ENCODE peak calls at places on chromosomes 7 and 10, in ten cellular contexts. C is PC-3, U is thoracic aorta, S is Caco-2, P is tibial artery, M is small intestine, V is suprapubic skin, A is endodermal cell, Y is hepatocyte, Z is bronchial epithelial cell. E is an unnamed sample. For H3K27me3, the result is how much of the 10 kb centered on the place peaks cover.

GRCh38 chr10:83332695-83333094 is 806.6 kb upstream of the GHITM start:
- DNase-seq in C (no peak), U (no peak), S (no peak), P (no peak), M (no peak), V (no peak), A (no peak), Y (no peak), Z (peak), E (no peak)

GRCh38 chr10:75976681-75977080 is 545.3 kb downstream of the LRMDA start:
- DNase-seq in C (no peak), U (no peak), S (no peak), P (no peak), M (no peak), V (no peak), A (no peak), Y (no peak), Z (no peak), E (no peak)

GRCh38 chr10:91424016-91424415 is 13.9 kb downstream of the HECTD2 start:
- DNase-seq in C (peak), U (no peak), S (no peak), P (no peak), M (no peak), V (no peak), A (no peak), Y (no peak), Z (peak), E (no peak)

GRCh38 chr10:75395955-75396860 is 5.4 kb downstream of the ZNF503 start:
- DNase-seq in C (peak), U (no peak), S (no peak), P (no peak), M (peak), V (peak), A (peak), Y (peak), Z (no peak), E (no peak)

GRCh38 chr10:6563075-6563474 is 17.0 kb downstream of the PRKCQ start:
- DNase-seq in C (no peak), U (no peak), S (no peak), P (no peak), M (peak), V (no peak), A (no peak), Y (no peak), Z (no peak), E (no peak)

GRCh38 chr10:110074298-110074697 is 66.5 kb downstream of the ADD3 start:
- DNase-seq in C (no peak), U (no peak), S (no peak), P (no peak), M (no peak), V (no peak), A (no peak), Y (no peak), Z (no peak), E (no peak)

GRCh38 chr10:21138769-21139324 is 241.7 kb upstream of the NEBL start:
- DNase-seq in C (no peak), U (no peak), S (no peak), P (no peak), M (no peak), V (no peak), A (no peak), Y (no peak), Z (no peak), E (no peak)

GRCh38 chr10:131099028-131099427 is 212.5 kb downstream of the TCERG1L start:
- DNase-seq in C (peak), U (no peak), S (no peak), P (no peak), M (no peak), V (no peak), A (no peak), Y (no peak), Z (no peak), E (no peak)

GRCh38 chr10:117997673-117998072 is 49.1 kb downstream of the RAB11FIP2 start:
- DNase-seq in C (peak), U (no peak), S (no peak), P (no peak), M (no peak), V (no peak), A (no peak), Y (no peak), Z (no peak), E (no peak)

GRCh38 chr10:121994429-121994881 is 5.5 kb downstream of the TACC2 start:
- DNase-seq in C (peak), U (no peak), S (peak), P (peak), M (peak), V (no peak), A (peak), Y (peak), Z (peak), E (peak)

GRCh38 chr7:1024331-1024761 is 20.0 kb upstream of the GPR146 start:
- DNase-seq in C (no peak), U (no peak), S (no peak), P (no peak), M (no peak), V (no peak), A (no peak), Y (no peak), Z (no peak), E (no peak)

GRCh38 chr7:113953553-113953952 is 34.7 kb upstream of the PPP1R3A start:
- DNase-seq in C (no peak), U (no peak), S (no peak), P (no peak), M (no peak), V (no peak), A (no peak), Y (no peak), Z (no peak), E (no peak)

GRCh38 chr7:71746004-71746403 is 614.1 kb downstream of the GALNT17 start:
- DNase-seq in C (no peak), U (no peak), S (no peak), P (no peak), M (no peak), V (no peak), A (no peak), Y (no peak), Z (no peak), E (no peak)

GRCh38 chr7:15280078-15280734 is 281.6 kb downstream of the AGMO start:
- DNase-seq in C (no peak), U (no peak), S (no peak), P (no peak), M (no peak), V (no peak), A (peak), Y (no peak), Z (no peak), E (no peak)

GRCh38 chr10:25506821-25507335 is 332.1 kb downstream of the GPR158 start:
- DNase-seq in C (no peak), U (no peak), S (no peak), P (no peak), M (no peak), V (no peak), A (no peak), Y (no peak), Z (no peak), E (no peak)

GRCh38 chr7:127620406-127621233 is 2.7 kb upstream of the PAX4 start:
- DNase-seq in C (no peak), U (no peak), S (no peak), P (no peak), M (no peak), V (no peak), A (peak), Y (no peak), Z (no peak), E (no peak)

GRCh38 chr7:49322476-49322875 is 398.1 kb downstream of the CDC14C start:
- DNase-seq in C (no peak), U (no peak), S (no peak), P (no peak), M (no peak), V (no peak), A (no peak), Y (no peak), Z (no peak), E (no peak)

GRCh38 chr7:149285581-149285975 is 23.6 kb downstream of the ZNF783 start:
- DNase-seq in C (peak), U (no peak), S (peak), P (no peak), M (peak), V (no peak), A (peak), Y (no peak), Z (no peak), E (no peak)

GRCh38 chr7:109552017-109552416 is 982.3 kb downstream of the DNAJB9 start:
- DNase-seq in C (peak), U (no peak), S (no peak), P (no peak), M (no peak), V (no peak), A (peak), Y (no peak), Z (no peak), E (no peak)

GRCh38 chr10:34649385-34649784 is 165.7 kb downstream of the PARD3 start:
- DNase-seq in C (peak), U (no peak), S (no peak), P (no peak), M (no peak), V (no peak), A (peak), Y (no peak), Z (no peak), E (no peak)

GRCh38 chr10:80154978-80155695 is 22.6 kb downstream of the PLAC9 start:
- DNase-seq in C (peak), U (peak), S (no peak), P (peak), M (no peak), V (no peak), A (no peak), Y (no peak), Z (peak), E (no peak)

GRCh38 chr7:15305002-15305600 is 256.7 kb downstream of the AGMO start:
- DNase-seq in C (peak), U (no peak), S (peak), P (peak), M (peak), V (no peak), A (peak), Y (peak), Z (peak), E (no peak)

GRCh38 chr7:117479480-117480224 is at the start of gene CFTR:
- DNase-seq in C (no peak), U (no peak), S (peak), P (peak), M (peak), V (no peak), A (peak), Y (peak), Z (no peak), E (no peak)

GRCh38 chr10:77160679-77161078 is 476.9 kb downstream of the KCNMA1 start:
- DNase-seq in C (peak), U (no peak), S (no peak), P (no peak), M (peak), V (no peak), A (no peak), Y (no peak), Z (peak), E (no peak)

GRCh38 chr7:22559829-22560489 is 60.0 kb upstream of the STEAP1B start:
- DNase-seq in C (peak), U (peak), S (peak), P (peak), M (peak), V (no peak), A (peak), Y (peak), Z (peak), E (peak)

GRCh38 chr7:157768198-157768597 is 431.4 kb downstream of the DNAJB6 start:
- DNase-seq in C (no peak), U (no peak), S (no peak), P (no peak), M (no peak), V (no peak), A (no peak), Y (no peak), Z (no peak), E (no peak)

GRCh38 chr7:99392659-99393362 is 15.6 kb downstream of the PDAP1 start:
- DNase-seq in C (no peak), U (no peak), S (no peak), P (peak), M (peak), V (peak), A (peak), Y (peak), Z (peak), E (peak)

GRCh38 chr7:28873410-28873809 is 84.7 kb downstream of the TRIL start:
- DNase-seq in C (no peak), U (no peak), S (no peak), P (no peak), M (no peak), V (no peak), A (no peak), Y (no peak), Z (no peak), E (no peak)

GRCh38 chr7:104156842-104157277 is 51.0 kb downstream of the ORC5 start:
- DNase-seq in C (peak), U (no peak), S (peak), P (no peak), M (peak), V (no peak), A (no peak), Y (peak), Z (peak), E (no peak)

GRCh38 chr10:17527530-17528146 is 73.2 kb upstream of the ST8SIA6 start:
- DNase-seq in C (peak), U (no peak), S (no peak), P (no peak), M (no peak), V (no peak), A (no peak), Y (no peak), Z (peak), E (no peak)

GRCh38 chr10:114525368-114525949 is 121.2 kb upstream of the AFAP1L2 start:
- DNase-seq in C (no peak), U (no peak), S (no peak), P (no peak), M (no peak), V (no peak), A (no peak), Y (no peak), Z (peak), E (no peak)

GRCh38 chr7:18976715-18977466 is 140.5 kb downstream of the TWIST1 start:
- DNase-seq in C (no peak), U (no peak), S (no peak), P (no peak), M (no peak), V (no peak), A (no peak), Y (no peak), Z (no peak), E (no peak)

GRCh38 chr7:92769361-92769633 is 67.1 kb downstream of the CDK6 start:
- DNase-seq in C (no peak), U (no peak), S (no peak), P (no peak), M (no peak), V (no peak), A (no peak), Y (no peak), Z (no peak), E (no peak)

GRCh38 chr10:48306870-48307531 is 524 bp downstream of the MAPK8 start:
- DNase-seq in C (peak), U (peak), S (peak), P (peak), M (peak), V (no peak), A (no peak), Y (peak), Z (no peak), E (no peak)

GRCh38 chr10:7788640-7789335 is 811 bp downstream of the ATP5F1C start:
- DNase-seq in C (peak), U (no peak), S (peak), P (no peak), M (no peak), V (no peak), A (peak), Y (peak), Z (peak), E (no peak)

GRCh38 chr10:43219848-43220247 is 47.0 kb downstream of the RASGEF1A start:
- DNase-seq in C (no peak), U (no peak), S (no peak), P (no peak), M (no peak), V (peak), A (peak), Y (no peak), Z (no peak), E (no peak)
- H3K27me3 ChIP-seq in C (under half), U (under half), S (under half), P (under half), M (under half), V (under half), A (under half), Y (under half), Z (under half), E (under half)

GRCh38 chr10:22750131-22750530 is 35.8 kb upstream of the PIP4K2A start:
- DNase-seq in C (no peak), U (no peak), S (no peak), P (no peak), M (no peak), V (no peak), A (no peak), Y (no peak), Z (no peak), E (no peak)

GRCh38 chr10:22753786-22754185 is 39.4 kb upstream of the PIP4K2A start:
- DNase-seq in C (no peak), U (no peak), S (no peak), P (no peak), M (no peak), V (no peak), A (no peak), Y (no peak), Z (no peak), E (no peak)

GRCh38 chr10:22752272-22752671 is 37.9 kb upstream of the PIP4K2A start:
- DNase-seq in C (no peak), U (no peak), S (no peak), P (no peak), M (no peak), V (no peak), A (no peak), Y (no peak), Z (no peak), E (no peak)

GRCh38 chr10:22758862-22759261 is 44.5 kb upstream of the PIP4K2A start:
- DNase-seq in C (no peak), U (no peak), S (no peak), P (no peak), M (no peak), V (no peak), A (no peak), Y (no peak), Z (no peak), E (no peak)

DNA sequence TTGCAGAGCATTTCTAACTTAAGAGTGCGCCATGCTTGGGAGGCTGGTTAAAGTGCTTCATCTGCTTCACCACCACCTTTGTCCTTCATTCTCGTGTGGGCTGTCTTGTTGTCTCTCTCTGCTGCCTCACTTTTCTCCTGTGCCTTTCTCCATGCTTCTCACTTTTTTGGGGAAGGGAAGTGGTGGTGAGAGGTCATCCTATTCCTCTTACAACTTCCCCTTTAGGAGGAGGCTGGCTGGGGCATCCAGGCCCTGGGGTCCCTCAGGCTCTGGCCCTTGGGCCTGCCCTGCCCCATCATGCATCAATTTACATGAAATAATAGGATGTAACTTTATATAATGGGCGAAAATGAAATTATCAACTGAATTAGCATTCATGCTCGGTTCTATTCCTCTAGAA is 39.9 kb upstream of the PIP4K2A start:
- DNase-seq in C (no peak), U (no peak), S (no peak), P (no peak), M (no peak), V (no peak), A (no peak), Y (no peak), Z (no peak), E (no peak)
- H3K27me3 ChIP-seq in C (under half), U (under half), S (under half), P (under half), M (under half), V (under half), A (under half), Y (under half), Z (under half), E (under half)

GRCh38 chr10:23172429-23172828 is 19.7 kb upstream of the PTF1A start:
- DNase-seq in C (no peak), U (no peak), S (no peak), P (no peak), M (no peak), V (no peak), A (no peak), Y (no peak), Z (no peak), E (no peak)
- H3K27me3 ChIP-seq in C (under half), U (under half), S (under half), P (under half), M (under half), V (half or more), A (half or more), Y (half or more), Z (under half), E (half or more)

GRCh38 chr10:129969528-129970264 is 5.6 kb upstream of the EBF3 start:
- DNase-seq in C (no peak), U (no peak), S (no peak), P (no peak), M (no peak), V (no peak), A (peak), Y (no peak), Z (no peak), E (no peak)
- H3K27me3 ChIP-seq in C (half or more), U (under half), S (under half), P (under half), M (half or more), V (half or more), A (half or more), Y (half or more), Z (half or more), E (half or more)

E was measured in iPS DF 6.9.